ENCODE peak calls at places on chromosome 2, in eight cellular contexts. P, B, S, T, D, M, O and Y are unnamed samples.

GRCh38 chr2:217366246-217366645 is 506.4 kb upstream of the TNP1 start:
- DNase-seq in O (peak; percentile 93), T (no peak), M (no peak), B (no peak), P (no peak), D (no peak), S (no peak), Y (no peak)

GRCh38 chr2:212428685-212429480 is 109.7 kb downstream of the ERBB4 start:
- DNase-seq in B (no peak), M (no peak), O (no peak), P (no peak), T (no peak), S (no peak), D (no peak), Y (no peak)

GRCh38 chr2:31097962-31098361 is 40.3 kb downstream of the GALNT14 start:
- DNase-seq in S (no peak), P (no peak), O (no peak), T (no peak), B (no peak), M (no peak), D (no peak), Y (no peak)

GRCh38 chr2:67846341-67847070 is 216.3 kb downstream of the C1D start:
- DNase-seq in B (peak; percentile 99), P (peak; percentile 8), T (peak; percentile 83), O (peak; percentile 97), D (peak; percentile 86), M (peak; percentile 92), S (peak; percentile 82), Y (peak; percentile 74)

GRCh38 chr2:237599465-237600110 is 9.1 kb upstream of the RAB17 start:
- DNase-seq in M (no peak), D (no peak), B (no peak), O (no peak), P (no peak), S (no peak), T (no peak), Y (no peak)

GRCh38 chr2:226080323-226080722 is 680.8 kb downstream of the NYAP2 start:
- DNase-seq in O (no peak), T (peak; percentile 42), M (no peak), D (no peak), P (no peak), B (no peak), S (no peak), Y (no peak)

GRCh38 chr2:214651451-214651850 is 158.0 kb downstream of the BARD1 start:
- DNase-seq in S (no peak), D (no peak), O (no peak), P (no peak), T (no peak), B (peak; percentile 11), M (no peak), Y (no peak)

GRCh38 chr2:219125225-219125885 is 35.3 kb downstream of the NHEJ1 start:
- DNase-seq in M (no peak), D (no peak), O (peak; percentile 26), T (peak; percentile 95), P (no peak), S (peak; percentile 57), B (peak; percentile 92), Y (no peak)

GRCh38 chr2:85804026-85804425 is 50.2 kb downstream of the ATOH8 start:
- DNase-seq in T (no peak), S (no peak), B (no peak), M (no peak), O (no peak), D (no peak), P (no peak), Y (no peak)

GRCh38 chr2:48391576-48391975 is 138.4 kb upstream of the STON1 start:
- DNase-seq in B (no peak), P (no peak), S (no peak), T (no peak), O (no peak), M (no peak), D (no peak), Y (no peak)

GRCh38 chr2:215022418-215022817 is 116.0 kb downstream of the ABCA12 start:
- DNase-seq in O (peak; percentile 51), B (peak; percentile 31), T (peak; percentile 31), P (no peak), S (no peak), D (no peak), M (no peak), Y (no peak)

GRCh38 chr2:101139495-101139894 is 11.7 kb downstream of the TBC1D8 start:
- DNase-seq in P (no peak), M (no peak), T (no peak), B (no peak), D (no peak), O (no peak), S (no peak), Y (no peak)

GRCh38 chr2:214843823-214844222 is 34.3 kb upstream of the BARD1 start:
- DNase-seq in P (no peak), O (no peak), M (no peak), B (peak; percentile 39), D (no peak), S (no peak), T (no peak), Y (no peak)

GRCh38 chr2:207879536-207879935 is 109.8 kb upstream of the FZD5 start:
- DNase-seq in B (no peak), M (no peak), S (peak; percentile 27), P (no peak), O (no peak), D (no peak), T (peak; percentile 75), Y (no peak)

GRCh38 chr2:85933753-85934594 is 45.2 kb upstream of the ST3GAL5 start:
- DNase-seq in B (no peak), P (no peak), D (no peak), S (peak; percentile 78), O (no peak), T (peak; percentile 84), M (peak; percentile 42), Y (no peak)

GRCh38 chr2:202056611-202057010 is 16.4 kb upstream of the KIAA2012 start:
- DNase-seq in M (no peak), D (no peak), B (peak; percentile 17), T (no peak), P (no peak), S (peak; percentile 33), O (no peak), Y (no peak)

GRCh38 chr2:148936857-148937450 is 61.9 kb downstream of the KIF5C start:
- DNase-seq in B (peak; percentile 25), D (no peak), M (no peak), O (no peak), P (no peak), T (no peak), S (peak; percentile 9), Y (no peak)